ENCODE peak calls at places on chromosome 3, in four cellular contexts. One of them, this sample, is unnamed.

GRCh38 chr3:64264491-64265109 is 39.3 kb upstream of the PRICKLE2 start:
- DNase-seq in mammary epithelial cell: no peak
- DNase-seq in endothelial cell: no peak
- DNase-seq in nephron progenitor cell: no peak
- DNase-seq in this sample: no peak

GRCh38 chr3:162998205-162998604 is 1501.6 kb downstream of the OTOL1 start:
- DNase-seq in mammary epithelial cell: no peak
- DNase-seq in endothelial cell: no peak
- DNase-seq in nephron progenitor cell: no peak
- DNase-seq in this sample: no peak

GRCh38 chr3:36729204-36730056 is 34.9 kb downstream of the DCLK3 start:
- DNase-seq in mammary epithelial cell: peak; percentile 28
- DNase-seq in endothelial cell: no peak
- DNase-seq in nephron progenitor cell: no peak
- DNase-seq in this sample: peak; percentile 64

GRCh38 chr3:114827495-114827894 is 319.6 kb downstream of the ZBTB20 start:
- DNase-seq in mammary epithelial cell: peak; percentile 18
- DNase-seq in endothelial cell: no peak
- DNase-seq in nephron progenitor cell: no peak
- DNase-seq in this sample: peak; percentile 50

GRCh38 chr3:147391726-147392082 is 14.6 kb downstream of the ZIC4 start:
- DNase-seq in mammary epithelial cell: no peak
- DNase-seq in endothelial cell: no peak
- DNase-seq in nephron progenitor cell: no peak
- DNase-seq in this sample: no peak

GRCh38 chr3:113712129-113712528 is 15.7 kb upstream of the USF3 start:
- DNase-seq in mammary epithelial cell: peak; percentile 85
- DNase-seq in endothelial cell: no peak
- DNase-seq in nephron progenitor cell: no peak
- DNase-seq in this sample: peak; percentile 13

GRCh38 chr3:188309437-188310269 is 155.7 kb downstream of the LPP start:
- DNase-seq in mammary epithelial cell: no peak
- DNase-seq in endothelial cell: no peak
- DNase-seq in nephron progenitor cell: no peak
- DNase-seq in this sample: no peak

GRCh38 chr3:14509796-14510100 is 30.4 kb downstream of the GRIP2 start:
- DNase-seq in mammary epithelial cell: no peak
- DNase-seq in endothelial cell: no peak
- DNase-seq in nephron progenitor cell: no peak
- DNase-seq in this sample: no peak

GRCh38 chr3:61353353-61353752 is 102.1 kb upstream of the FHIT start:
- DNase-seq in mammary epithelial cell: no peak
- DNase-seq in endothelial cell: no peak
- DNase-seq in nephron progenitor cell: no peak
- DNase-seq in this sample: no peak

GRCh38 chr3:171772427-171773056 is 37.7 kb downstream of the PLD1 start:
- DNase-seq in mammary epithelial cell: peak; percentile 60
- DNase-seq in endothelial cell: peak; percentile 61
- DNase-seq in nephron progenitor cell: peak; percentile 62
- DNase-seq in this sample: peak; percentile 78

GRCh38 chr3:190382082-190382481 is 5.9 kb upstream of the CLDN16 start:
- DNase-seq in mammary epithelial cell: peak; percentile 98
- DNase-seq in endothelial cell: no peak
- DNase-seq in nephron progenitor cell: no peak
- DNase-seq in this sample: peak; percentile 84

GRCh38 chr3:87088366-87088983 is 97.5 kb upstream of the VGLL3 start:
- DNase-seq in mammary epithelial cell: no peak
- DNase-seq in endothelial cell: peak; percentile 4
- DNase-seq in nephron progenitor cell: no peak
- DNase-seq in this sample: no peak

GRCh38 chr3:56800373-56801150 is 1.2 kb downstream of the ARHGEF3 start:
- DNase-seq in mammary epithelial cell: peak; percentile 80
- DNase-seq in endothelial cell: no peak
- DNase-seq in nephron progenitor cell: no peak
- DNase-seq in this sample: no peak

GRCh38 chr3:75254685-75255084 is 409.4 kb upstream of the FRG2C start:
- DNase-seq in mammary epithelial cell: no peak
- DNase-seq in endothelial cell: no peak
- DNase-seq in nephron progenitor cell: no peak
- DNase-seq in this sample: no peak

GRCh38 chr3:30685267-30685667 is 78.9 kb downstream of the TGFBR2 start:
- DNase-seq in mammary epithelial cell: no peak
- DNase-seq in endothelial cell: no peak
- DNase-seq in nephron progenitor cell: no peak
- DNase-seq in this sample: no peak

GRCh38 chr3:56889131-56889530 is 87.4 kb upstream of the ARHGEF3 start:
- DNase-seq in mammary epithelial cell: no peak
- DNase-seq in endothelial cell: no peak
- DNase-seq in nephron progenitor cell: no peak
- DNase-seq in this sample: no peak

GRCh38 chr3:45684327-45684892 is 4.8 kb upstream of the SACM1L start:
- DNase-seq in mammary epithelial cell: no peak
- DNase-seq in endothelial cell: no peak
- DNase-seq in nephron progenitor cell: no peak
- DNase-seq in this sample: no peak

GRCh38 chr3:158918451-158918850 is 116.6 kb downstream of the MFSD1 start:
- DNase-seq in mammary epithelial cell: no peak
- DNase-seq in endothelial cell: no peak
- DNase-seq in nephron progenitor cell: no peak
- DNase-seq in this sample: no peak

GRCh38 chr3:190338717-190339116 is 16.5 kb upstream of the CLDN1 start:
- DNase-seq in mammary epithelial cell: peak; percentile 86
- DNase-seq in endothelial cell: no peak
- DNase-seq in nephron progenitor cell: no peak
- DNase-seq in this sample: peak; percentile 78

GRCh38 chr3:145737952-145738351 is 423.0 kb downstream of the PLOD2 start:
- DNase-seq in mammary epithelial cell: no peak
- DNase-seq in endothelial cell: no peak
- DNase-seq in nephron progenitor cell: no peak
- DNase-seq in this sample: no peak

GRCh38 chr3:124764746-124765145 is 34.5 kb downstream of the UMPS start:
- DNase-seq in mammary epithelial cell: no peak
- DNase-seq in endothelial cell: no peak
- DNase-seq in nephron progenitor cell: no peak
- DNase-seq in this sample: no peak

GRCh38 chr3:25019506-25019905 is 408.6 kb upstream of the RARB start:
- DNase-seq in mammary epithelial cell: no peak
- DNase-seq in endothelial cell: no peak
- DNase-seq in nephron progenitor cell: no peak
- DNase-seq in this sample: no peak

GRCh38 chr3:105539897-105540296 is 173.2 kb downstream of the ALCAM start:
- DNase-seq in mammary epithelial cell: no peak
- DNase-seq in endothelial cell: no peak
- DNase-seq in nephron progenitor cell: no peak
- DNase-seq in this sample: no peak

GRCh38 chr3:183812746-183813445 is 12.5 kb downstream of the MAP6D1 start:
- DNase-seq in mammary epithelial cell: no peak
- DNase-seq in endothelial cell: no peak
- DNase-seq in nephron progenitor cell: no peak
- DNase-seq in this sample: peak; percentile 52

GRCh38 chr3:197496746-197497125 is 59.0 kb downstream of the BDH1 start:
- DNase-seq in mammary epithelial cell: no peak
- DNase-seq in endothelial cell: no peak
- DNase-seq in nephron progenitor cell: no peak
- DNase-seq in this sample: no peak

GRCh38 chr3:14524311-14524711 is 15.8 kb downstream of the GRIP2 start:
- DNase-seq in mammary epithelial cell: no peak
- DNase-seq in endothelial cell: no peak
- DNase-seq in nephron progenitor cell: no peak
- DNase-seq in this sample: no peak

GRCh38 chr3:56207913-56208312 is 260.4 kb downstream of the ERC2 start:
- DNase-seq in mammary epithelial cell: no peak
- DNase-seq in endothelial cell: no peak
- DNase-seq in nephron progenitor cell: no peak
- DNase-seq in this sample: no peak

GRCh38 chr3:128991355-128991895 is 2.5 kb downstream of the CFAP92 start:
- DNase-seq in mammary epithelial cell: no peak
- DNase-seq in endothelial cell: no peak
- DNase-seq in nephron progenitor cell: no peak
- DNase-seq in this sample: no peak

GRCh38 chr3:127735767-127736693 is 63.3 kb downstream of the ABTB1 start:
- DNase-seq in mammary epithelial cell: peak; percentile 44
- DNase-seq in endothelial cell: no peak
- DNase-seq in nephron progenitor cell: no peak
- DNase-seq in this sample: peak; percentile 68

GRCh38 chr3:13105851-13106250 is 32.6 kb upstream of the IQSEC1 start:
- DNase-seq in mammary epithelial cell: no peak
- DNase-seq in endothelial cell: no peak
- DNase-seq in nephron progenitor cell: no peak
- DNase-seq in this sample: no peak
- TF ChIP-seq CTCF in mammary epithelial cell: no peak
- TF ChIP-seq CTCF in endothelial cell: no peak
- TF ChIP-seq CTCF in nephron progenitor cell: no peak
- TF ChIP-seq CTCF in this sample: no peak

DNA sequence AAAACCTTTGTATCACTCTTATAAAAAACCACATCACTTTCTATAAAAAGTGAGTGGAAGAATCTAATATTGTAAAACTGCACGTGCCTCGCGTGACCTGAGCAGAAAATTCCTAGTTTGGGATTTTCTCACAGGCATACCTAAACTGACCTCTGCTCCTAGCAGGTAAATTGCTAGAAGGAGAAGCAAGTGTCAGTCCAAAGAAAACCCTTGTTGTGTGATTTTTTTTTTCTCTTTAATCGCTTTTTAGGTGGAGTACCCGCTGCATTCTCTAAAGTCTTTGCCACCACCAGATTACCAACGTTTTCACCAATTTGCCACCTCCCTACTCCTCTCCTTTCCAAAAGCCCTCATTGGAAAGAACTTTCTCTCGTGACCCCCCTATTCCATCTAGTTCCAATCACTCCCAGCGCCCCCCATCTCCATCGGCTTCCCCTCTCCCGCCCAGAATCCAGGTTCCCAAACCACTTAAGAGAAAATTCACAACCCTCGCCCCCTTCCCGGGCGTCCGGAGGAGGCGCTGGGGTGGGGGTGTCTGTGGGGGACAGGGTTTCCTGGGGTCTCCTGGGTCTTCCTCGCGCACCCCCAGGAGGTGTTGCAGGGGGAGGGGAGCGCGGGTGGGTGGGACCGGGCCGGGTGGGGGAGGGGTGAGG is 401 bp upstream of the UBE2E1 start:
- DNase-seq in mammary epithelial cell: no peak
- DNase-seq in endothelial cell: no peak
- DNase-seq in nephron progenitor cell: no peak
- DNase-seq in this sample: no peak
- TF ChIP-seq CTCF in mammary epithelial cell: no peak
- TF ChIP-seq CTCF in endothelial cell: no peak
- TF ChIP-seq CTCF in nephron progenitor cell: no peak
- TF ChIP-seq CTCF in this sample: no peak

DNA sequence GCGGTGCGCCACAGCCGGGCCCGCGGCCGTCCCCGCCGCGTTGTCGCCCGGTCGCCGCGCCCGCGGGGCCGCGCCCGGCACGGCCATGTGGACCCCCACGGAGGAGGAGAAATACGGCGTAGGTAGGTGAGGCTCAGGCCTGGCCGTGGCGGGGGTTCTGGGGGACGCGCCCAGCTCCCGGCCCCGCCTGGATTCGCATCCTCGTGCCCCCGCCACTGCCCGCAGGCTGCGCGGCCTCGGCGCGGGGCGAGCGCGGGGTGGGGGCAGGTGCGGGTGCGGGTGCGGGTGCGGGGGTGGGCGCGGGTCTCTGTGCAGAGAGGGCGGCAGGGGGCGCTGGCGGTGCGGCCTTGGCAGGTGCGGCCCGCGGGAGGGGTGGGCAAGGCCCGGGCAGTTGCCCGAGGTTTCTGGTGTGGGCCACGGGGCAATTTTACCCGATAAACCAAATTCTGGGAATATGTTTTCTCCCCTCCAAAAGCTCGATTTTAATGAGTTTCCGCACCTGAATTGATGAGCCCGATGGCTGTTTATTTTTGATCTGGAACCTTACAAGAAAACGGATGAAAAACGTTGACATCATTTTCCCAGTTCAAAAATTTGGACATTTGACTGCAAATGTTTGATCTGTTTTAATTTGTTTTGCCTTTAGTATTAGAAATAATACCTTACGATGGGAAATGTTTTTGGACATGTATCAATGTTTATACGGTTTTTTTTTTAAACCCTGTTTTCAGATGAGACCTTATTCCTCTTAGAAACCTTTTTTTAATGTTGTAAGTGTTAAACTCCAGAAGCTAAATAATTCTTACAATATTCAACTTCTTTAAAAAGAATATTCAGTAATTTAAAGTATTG is 678 bp downstream of the DOCK3 start:
- DNase-seq in mammary epithelial cell: no peak
- DNase-seq in endothelial cell: peak; percentile 65
- DNase-seq in nephron progenitor cell: peak; percentile 75
- DNase-seq in this sample: no peak
- TF ChIP-seq CTCF in mammary epithelial cell: peak; percentile 35
- TF ChIP-seq CTCF in endothelial cell: peak; percentile 74
- TF ChIP-seq CTCF in nephron progenitor cell: peak; percentile 16
- TF ChIP-seq CTCF in this sample: peak; percentile 42

DNA sequence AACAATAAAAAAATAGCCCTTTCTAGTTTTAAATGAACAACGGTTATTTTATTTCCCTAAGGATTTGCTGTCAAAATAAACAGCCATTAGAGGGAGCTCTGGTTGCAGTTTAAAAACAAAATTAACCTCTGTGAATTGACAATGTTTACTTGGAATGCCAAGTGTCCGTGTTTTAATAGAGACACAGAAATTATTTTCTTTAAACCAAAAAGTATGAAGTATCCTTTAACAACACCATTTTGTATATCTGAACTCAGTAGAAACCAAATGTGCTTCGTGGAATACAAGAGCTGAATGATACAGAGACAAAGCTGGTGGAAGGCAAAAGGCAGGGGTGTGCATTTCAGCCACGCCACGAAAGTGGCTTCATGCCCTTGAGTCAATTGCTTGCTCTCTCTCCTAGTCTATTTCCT is 74.4 kb downstream of the MOBP start:
- DNase-seq in mammary epithelial cell: no peak
- DNase-seq in endothelial cell: no peak
- DNase-seq in nephron progenitor cell: no peak
- DNase-seq in this sample: peak; percentile 49
- TF ChIP-seq CTCF in mammary epithelial cell: peak; percentile 63
- TF ChIP-seq CTCF in endothelial cell: peak; percentile 62
- TF ChIP-seq CTCF in nephron progenitor cell: peak; percentile 38
- TF ChIP-seq CTCF in this sample: peak; percentile 32

GRCh38 chr3:178947738-178948137 is 123.9 kb downstream of the ZMAT3 start:
- DNase-seq in mammary epithelial cell: no peak
- DNase-seq in endothelial cell: no peak
- DNase-seq in nephron progenitor cell: no peak
- DNase-seq in this sample: no peak
- TF ChIP-seq CTCF in mammary epithelial cell: no peak
- TF ChIP-seq CTCF in endothelial cell: no peak
- TF ChIP-seq CTCF in nephron progenitor cell: no peak
- TF ChIP-seq CTCF in this sample: peak; percentile 7

DNA sequence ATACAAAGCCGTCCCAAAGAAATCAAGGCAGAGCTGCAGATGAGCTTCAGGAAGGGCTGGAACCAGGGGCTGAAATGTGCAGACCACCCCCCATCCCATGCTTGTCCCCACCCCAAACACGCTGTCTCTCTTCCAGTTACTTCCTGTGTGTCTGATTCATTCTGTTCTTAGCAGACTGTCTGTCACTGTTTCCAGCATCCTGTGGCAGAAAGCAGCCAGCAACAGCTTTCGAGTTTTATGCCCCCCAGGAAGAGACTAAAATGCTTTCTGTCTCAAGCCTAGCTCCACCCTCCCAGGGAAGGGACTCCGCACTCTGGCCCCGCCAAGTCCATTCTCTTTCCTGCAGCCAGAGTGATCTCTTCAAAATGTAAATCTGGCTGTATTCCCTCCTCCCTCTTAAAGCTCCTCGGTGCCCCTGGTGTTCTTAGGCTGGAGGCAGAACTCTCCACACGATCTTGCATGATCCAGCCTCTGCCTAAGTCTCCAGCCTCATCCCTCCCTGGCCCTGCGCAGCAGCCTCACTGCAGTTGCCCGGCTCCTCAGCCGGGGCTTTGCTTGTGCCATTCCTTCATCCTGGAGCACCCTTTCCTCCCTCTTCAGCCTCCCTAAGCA is 41.5 kb downstream of the HRH1 start:
- DNase-seq in mammary epithelial cell: peak; percentile 31
- DNase-seq in endothelial cell: no peak
- DNase-seq in nephron progenitor cell: no peak
- DNase-seq in this sample: peak; percentile 25
- TF ChIP-seq CTCF in mammary epithelial cell: no peak
- TF ChIP-seq CTCF in endothelial cell: no peak
- TF ChIP-seq CTCF in nephron progenitor cell: no peak
- TF ChIP-seq CTCF in this sample: no peak

This sample was measured in MCF 10A.